ENCODE peak calls at places on chromosomes 4 and X, in six cellular contexts. D is H1, C is IMR-90, M is H9, B is neuronal stem cell, P is mesenchymal stem cell. G is an unnamed sample. For H3K4me1, the result is how much of the 10 kb centered on the place peaks cover.

GRCh38 chrX:139724626-139725025 is 16.7 kb upstream of the MCF2 start:
- DNase-seq in D (no peak), C (no peak), M (no peak), B (no peak), P (no peak), G (no peak)

GRCh38 chrX:136822337-136823095 is 41.8 kb upstream of the ARHGEF6 start:
- DNase-seq in D (no peak), C (no peak), M (no peak), B (no peak), P (peak), G (no peak)

GRCh38 chr4:122652379-122652778 is 31.5 kb upstream of the IL21 start:
- DNase-seq in D (no peak), C (peak), M (no peak), B (no peak), P (peak), G (peak)

GRCh38 chrX:41481264-41482109 is 34.3 kb downstream of the NYX start:
- DNase-seq in D (no peak), C (no peak), M (peak), B (no peak), P (no peak), G (peak)

GRCh38 chr4:151400343-151400742 is 8.6 kb upstream of the FHIP1A start:
- DNase-seq in D (no peak), C (no peak), M (no peak), B (no peak), P (no peak), G (no peak)

GRCh38 chr4:139776235-139776634 is 110.6 kb downstream of the MGST2 start:
- DNase-seq in D (no peak), C (no peak), M (no peak), B (no peak), P (no peak), G (peak)

GRCh38 chr4:102959503-102959902 is 60.0 kb downstream of the SLC9B1 start:
- DNase-seq in D (no peak), C (no peak), M (no peak), B (no peak), P (no peak), G (no peak)

GRCh38 chr4:139889194-139889762 is 223.7 kb downstream of the MGST2 start:
- DNase-seq in D (no peak), C (no peak), M (no peak), B (no peak), P (no peak), G (no peak)

GRCh38 chr4:150986085-150986484 is 29.0 kb downstream of the LRBA start:
- DNase-seq in D (no peak), C (no peak), M (no peak), B (no peak), P (no peak), G (no peak)

GRCh38 chr4:110107868-110108267 is 90.5 kb downstream of the ELOVL6 start:
- DNase-seq in D (no peak), C (no peak), M (no peak), B (no peak), P (peak), G (no peak)

GRCh38 chr4:94455081-94455480 is 3.3 kb downstream of the PDLIM5 start:
- DNase-seq in D (no peak), C (peak), M (no peak), B (no peak), P (peak), G (no peak)

GRCh38 chr4:94758700-94759399 is 1.1 kb downstream of the BMPR1B start:
- DNase-seq in D (no peak), C (no peak), M (peak), B (peak), P (peak), G (peak)

GRCh38 chrX:130014356-130014755 is 31.9 kb downstream of the BCORL1 start:
- DNase-seq in D (no peak), C (no peak), M (no peak), B (no peak), P (no peak), G (no peak)

GRCh38 chrX:110409925-110410324 is 51.3 kb downstream of the RTL9 start:
- DNase-seq in D (no peak), C (peak), M (no peak), B (no peak), P (peak), G (no peak)

GRCh38 chrX:22276781-22277180 is 4.1 kb downstream of the CBLL2 start:
- DNase-seq in D (no peak), C (peak), M (no peak), B (no peak), P (no peak), G (no peak)

GRCh38 chrX:85851418-85851817 is 195.9 kb downstream of the CHM start:
- DNase-seq in D (peak), C (peak), M (peak), B (peak), P (peak), G (peak)

GRCh38 chr4:154516320-154516719 is 24.7 kb upstream of the DCHS2 start:
- DNase-seq in D (no peak), C (no peak), M (no peak), B (no peak), P (no peak), G (no peak)
- H3K4me1 ChIP-seq in D (under half), C (under half), M (under half), B (under half), P (under half), G (under half)

GRCh38 chrX:63963382-63963781 is 178.4 kb upstream of the ARHGEF9 start:
- DNase-seq in D (no peak), C (no peak), M (no peak), B (no peak), P (no peak), G (no peak)

GRCh38 chrX:63958134-63958865 is 173.3 kb upstream of the ARHGEF9 start:
- DNase-seq in D (no peak), C (no peak), M (no peak), B (no peak), P (no peak), G (no peak)

GRCh38 chrX:63959975-63960374 is 175.0 kb upstream of the ARHGEF9 start:
- DNase-seq in D (no peak), C (no peak), M (no peak), B (peak), P (no peak), G (no peak)

GRCh38 chrX:63967541-63967940 is 182.5 kb upstream of the ARHGEF9 start:
- DNase-seq in D (no peak), C (no peak), M (no peak), B (no peak), P (no peak), G (peak)

DNA sequence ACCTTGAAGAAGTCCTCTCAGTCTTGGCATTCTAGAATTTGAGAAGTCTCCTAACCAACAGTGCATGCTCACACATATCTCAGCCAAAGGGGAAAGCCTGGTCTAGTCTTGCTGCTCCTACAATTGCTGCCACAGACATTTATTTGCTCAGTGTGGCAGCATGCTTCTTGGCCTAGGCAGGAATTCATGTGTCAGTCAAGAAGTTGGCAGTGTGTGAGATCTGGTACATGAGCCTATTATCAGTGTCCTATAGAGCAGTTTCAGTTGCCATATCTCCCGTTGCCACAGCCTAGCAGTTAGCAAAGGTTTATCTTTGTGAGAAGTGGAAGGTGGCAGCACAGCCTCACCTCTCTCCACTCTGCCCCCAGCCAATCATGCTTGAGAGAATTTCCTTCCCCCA is 176.9 kb upstream of the ARHGEF9 start:
- DNase-seq in D (no peak), C (no peak), M (no peak), B (no peak), P (no peak), G (peak)
- H2BK15ac ChIP-seq in D (no peak), C (no peak), M (no peak), B (no peak), P (no peak), G (no peak)

DNA sequence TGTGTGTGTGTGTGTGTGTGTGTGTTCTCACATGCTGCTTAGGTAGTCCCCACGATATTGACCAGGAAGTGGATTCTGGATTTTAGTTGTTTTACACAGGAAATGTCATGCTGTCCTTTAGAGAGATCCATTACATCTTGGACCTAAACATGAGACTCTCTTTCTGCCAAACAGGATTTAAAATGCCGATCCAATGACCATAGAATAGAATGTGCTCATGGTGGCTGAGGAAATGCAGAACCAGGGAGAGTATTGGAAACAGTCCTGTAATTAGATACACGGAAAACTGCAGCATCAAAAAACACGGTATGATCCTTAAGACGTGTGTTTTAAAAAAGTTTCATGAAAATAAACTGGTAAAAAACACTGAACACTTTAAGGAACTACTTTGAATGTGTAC is 347.8 kb upstream of the FRG1 start:
- DNase-seq in D (no peak), C (no peak), M (no peak), B (no peak), P (no peak), G (no peak)
- H3K4ac ChIP-seq in D (no peak), C (no peak), M (no peak), B (no peak), P (no peak), G (no peak)

DNA sequence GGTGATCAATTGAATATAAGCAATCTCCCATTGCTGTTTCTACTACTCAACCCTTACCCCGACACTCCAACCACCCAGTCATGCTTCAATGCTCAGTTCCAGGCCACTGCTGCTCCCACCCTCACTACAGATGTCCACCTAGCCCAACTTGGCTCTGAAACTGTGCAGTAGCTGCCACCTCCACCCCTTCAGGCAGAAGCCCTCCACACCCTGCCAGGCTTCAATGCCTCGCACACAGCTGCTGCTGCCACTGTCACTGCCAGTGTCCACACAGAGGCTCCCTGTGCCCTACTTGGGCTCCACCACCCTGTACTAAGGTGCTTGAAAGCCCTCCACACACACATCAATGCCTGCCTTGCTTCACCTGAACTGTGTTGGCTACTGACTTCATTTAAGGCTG is 34.6 kb downstream of the LAMTOR3 start:
- DNase-seq in D (no peak), C (no peak), M (no peak), B (no peak), P (no peak), G (no peak)
- H3K4me1 ChIP-seq in D (under half), C (under half), M (under half), B (under half), P (under half), G (under half)

DNA sequence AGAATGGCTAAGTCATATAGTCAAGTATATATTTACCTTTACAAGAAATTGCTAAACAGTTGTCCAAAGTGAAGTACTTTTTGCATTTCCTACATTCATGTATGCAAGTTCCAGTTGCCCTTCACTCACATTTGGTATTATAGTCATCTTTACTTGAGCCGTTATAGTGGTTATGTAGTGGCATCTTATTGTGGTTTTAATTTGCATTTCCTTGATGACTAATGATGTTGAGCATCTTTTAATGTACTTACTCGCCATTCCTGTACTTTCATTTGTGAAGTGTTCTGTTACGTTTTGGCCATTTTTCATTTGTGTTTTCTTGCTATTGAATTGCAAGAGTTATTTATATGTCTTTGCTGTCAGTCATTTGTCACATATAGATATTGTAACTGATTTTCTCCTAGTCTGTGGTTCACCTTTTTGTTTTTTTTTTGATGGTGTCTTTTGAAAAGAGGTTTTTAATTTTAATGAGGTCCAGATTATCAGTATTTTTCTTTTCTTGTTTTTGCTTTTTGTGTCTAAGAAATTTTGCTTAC is 27.6 kb downstream of the ARFIP1 start:
- DNase-seq in D (no peak), C (peak), M (no peak), B (no peak), P (peak), G (no peak)
- H2BK15ac ChIP-seq in D (no peak), C (no peak), M (no peak), B (no peak), P (no peak), G (no peak)

GRCh38 chrX:133215017-133215416 is 3.1 kb downstream of the TFDP3 start:
- DNase-seq in D (no peak), C (no peak), M (no peak), B (no peak), P (no peak), G (no peak)
- H3K4ac ChIP-seq in D (no peak), C (no peak), M (no peak), B (no peak), P (no peak), G (no peak)

DNA sequence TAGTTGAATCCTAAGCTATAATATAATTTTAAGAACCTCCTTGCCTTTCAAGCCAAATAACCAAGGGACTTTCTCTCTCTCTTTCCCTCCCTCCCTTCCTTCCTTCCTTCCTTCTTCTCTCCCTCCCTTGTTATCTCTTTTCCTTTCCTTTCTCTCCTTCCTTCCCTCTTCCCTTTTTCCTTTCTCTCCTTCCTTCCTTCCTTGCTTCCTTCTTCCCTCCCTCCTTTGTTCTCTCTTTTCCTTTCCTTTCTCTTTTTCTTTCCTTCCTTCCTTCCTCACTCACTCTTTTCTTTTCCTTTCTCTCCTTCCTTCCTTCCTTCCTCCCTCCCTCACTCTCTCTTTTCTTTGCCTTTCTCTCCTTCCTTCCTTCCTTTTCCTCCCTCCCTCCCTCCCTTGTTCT is 42.4 kb downstream of the PDGFRA start:
- DNase-seq in D (no peak), C (no peak), M (no peak), B (no peak), P (no peak), G (no peak)
- H3K4me1 ChIP-seq in D (under half), C (under half), M (under half), B (under half), P (under half), G (under half)

DNA sequence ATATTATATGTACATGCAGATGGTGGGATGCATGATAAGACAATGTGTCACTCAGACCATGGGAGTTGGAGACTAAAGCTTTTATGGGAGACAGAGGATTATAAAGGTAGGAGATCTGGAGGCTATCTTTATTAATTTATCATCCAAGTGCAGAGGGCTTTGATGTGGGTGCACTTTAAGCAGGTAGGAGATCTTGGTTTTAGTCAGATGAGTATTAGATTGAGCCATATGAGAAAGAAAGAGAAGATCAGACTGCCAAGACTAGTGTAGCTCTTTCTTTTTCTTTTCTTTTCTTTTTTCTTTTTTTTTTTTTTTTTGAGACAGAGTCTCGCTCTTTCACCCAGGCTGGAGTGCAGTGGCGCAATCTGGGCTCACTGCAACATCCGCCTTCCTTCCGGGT is 84.9 kb upstream of the CAMK2D start:
- DNase-seq in D (no peak), C (no peak), M (no peak), B (no peak), P (no peak), G (no peak)
- H2BK15ac ChIP-seq in D (no peak), C (no peak), M (no peak), B (no peak), P (no peak), G (no peak)

DNA sequence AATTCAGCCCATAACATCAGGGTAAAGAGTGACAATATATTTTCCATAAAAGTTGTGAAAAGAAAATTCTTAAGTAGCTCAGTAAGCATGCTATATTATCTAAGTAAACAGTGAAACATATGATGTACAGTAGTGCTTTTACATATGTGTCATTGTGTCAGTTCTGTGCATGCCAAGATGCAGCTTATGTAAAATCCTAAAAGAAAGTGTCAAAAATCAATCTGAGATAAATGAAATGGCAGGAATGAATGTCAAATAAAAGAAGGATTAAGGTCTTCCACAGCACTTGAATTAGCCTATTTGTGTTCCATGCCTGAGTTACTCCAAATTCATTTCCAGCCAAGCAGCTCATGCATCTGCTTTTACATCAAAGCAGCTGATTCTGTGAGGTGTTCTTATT is 452.7 kb upstream of the HS3ST1 start:
- DNase-seq in D (no peak), C (no peak), M (no peak), B (no peak), P (no peak), G (no peak)
- H3K4ac ChIP-seq in D (no peak), C (no peak), M (no peak), B (no peak), P (no peak), G (no peak)

GRCh38 chrX:63744850-63745249 is 40.2 kb downstream of the ARHGEF9 start:
- DNase-seq in D (no peak), C (no peak), M (no peak), B (no peak), P (no peak), G (no peak)
- H3K4me1 ChIP-seq in D (under half), C (under half), M (under half), B (under half), P (under half), G (under half)

G was measured in mesendoderm.